ENCODE peak calls at places on chromosomes 16 and 17, in eight cellular contexts. B is activated T-helper 9 cell treated with anti-CD3 and anti-CD28 coated beads, Interleukin-2, amount 50 U/mL, for 16 hours; K is transverse colon; H is NCI-H1092; C is heart right ventricle; M is effector CD4-positive, alpha-beta T cell; G is Ammon's horn; V is right lobe of liver. O is an unnamed sample.

GRCh38 chr16:71722801-71723536 is 1.5 kb downstream of the PHLPP2 start:
- DNase-seq in C (peak), K (peak), H (peak), M (peak), B (peak), V (peak), G (peak), O (peak)

GRCh38 chr16:58119509-58119845 is 9.7 kb downstream of the CFAP20 start:
- DNase-seq in G (no peak), M (no peak), V (no peak), K (no peak), H (peak), C (no peak), B (no peak), O (no peak)

GRCh38 chr16:17501321-17501720 is 30.6 kb upstream of the XYLT1 start:
- DNase-seq in H (no peak), V (no peak), M (no peak), B (no peak), G (no peak), K (no peak), C (no peak), O (no peak)

GRCh38 chr17:82241926-82242697 is 13.3 kb downstream of the SLC16A3 start:
- DNase-seq in B (no peak), V (no peak), G (no peak), C (no peak), M (no peak), K (peak), H (no peak), O (peak)

GRCh38 chr16:2280981-2281542 is 13.1 kb upstream of the RNPS1 start:
- DNase-seq in M (no peak), B (no peak), C (no peak), G (no peak), H (no peak), K (no peak), V (no peak), O (no peak)

GRCh38 chr16:67666032-67666537 is 465 bp downstream of the ENKD1 start:
- DNase-seq in H (peak), G (no peak), C (no peak), B (no peak), K (peak), V (no peak), M (no peak), O (peak)

GRCh38 chr17:8360260-8360659 is 16.2 kb downstream of the KRABD2 start:
- DNase-seq in C (no peak), V (no peak), H (no peak), B (no peak), K (no peak), G (no peak), M (no peak), O (no peak)

GRCh38 chr17:48487221-48487620 is 43.6 kb downstream of the HOXB1 start:
- DNase-seq in M (no peak), C (no peak), G (no peak), K (no peak), B (no peak), H (no peak), V (no peak), O (no peak)

GRCh38 chr17:73476890-73477350 is 165.1 kb upstream of the CDC42EP4 start:
- DNase-seq in G (no peak), C (peak), H (peak), K (no peak), M (no peak), V (no peak), B (no peak), O (no peak)

GRCh38 chr17:7240375-7240774 is 1.1 kb upstream of the PHF23 start:
- DNase-seq in V (no peak), G (peak), K (no peak), C (no peak), M (no peak), B (no peak), H (no peak), O (no peak)

GRCh38 chr16:12449795-12450194 is 353.9 kb downstream of the CPPED1 start:
- DNase-seq in V (no peak), K (no peak), M (no peak), H (no peak), B (no peak), C (no peak), G (no peak), O (no peak)

GRCh38 chr17:5583426-5584382 is 605 bp downstream of the NLRP1 start:
- DNase-seq in B (no peak), G (no peak), M (no peak), H (no peak), V (no peak), K (no peak), C (peak), O (no peak)

GRCh38 chr16:75908301-75908700 is 182.0 kb upstream of the CPHXL start:
- DNase-seq in M (no peak), K (no peak), H (no peak), B (no peak), C (no peak), V (no peak), G (peak), O (no peak)

GRCh38 chr17:43905985-43906852 is 1.1 kb downstream of the MPP2 start:
- DNase-seq in K (peak), H (peak), G (peak), V (peak), B (no peak), M (peak), C (peak), O (no peak)

GRCh38 chr17:78658281-78658785 is 81.1 kb upstream of the DNAH17 start:
- DNase-seq in V (no peak), M (no peak), H (no peak), B (no peak), G (no peak), K (no peak), C (no peak), O (peak)

GRCh38 chr17:37256627-37257026 is 119.2 kb upstream of the C17orf78 start:
- DNase-seq in C (no peak), V (no peak), H (no peak), G (no peak), B (no peak), K (no peak), M (no peak), O (no peak)

GRCh38 chr16:27596411-27596810 is 46.5 kb downstream of the KATNIP start:
- DNase-seq in H (no peak), V (no peak), K (no peak), C (no peak), M (no peak), G (no peak), B (no peak), O (no peak)

GRCh38 chr17:39950871-39951348 is 11.9 kb upstream of the GSDMA start:
- DNase-seq in C (peak), M (no peak), G (no peak), H (no peak), V (peak), K (no peak), B (no peak), O (no peak)

GRCh38 chr17:4931974-4932373 is at the start of gene GP1BA:
- DNase-seq in K (no peak), G (no peak), B (no peak), M (no peak), V (no peak), C (no peak), H (no peak), O (no peak)

GRCh38 chr17:73586921-73587680 is 57.1 kb downstream of the SDK2 start:
- DNase-seq in M (no peak), C (peak), G (peak), K (no peak), B (no peak), V (no peak), H (no peak), O (peak)

O was measured in adrenal gland.